ENCODE peak calls at places on chromosomes 11 and 22, in seven cellular contexts. O is lower lobe of right lung; X is keratinocyte; I is progenitor cell of endocrine pancreas; C is stomach; E is fibroblast of lung; D is CD4-positive, alpha-beta T cell. H is an unnamed sample.

GRCh38 chr11:1030556-1030955 is 6.0 kb downstream of the MUC6 start:
- DNase-seq in O (no peak), X (no peak), I (no peak), C (no peak), E (no peak), D (no peak), H (no peak)

GRCh38 chr11:128343870-128344269 is 243.5 kb downstream of the ETS1 start:
- DNase-seq in O (no peak), X (no peak), I (no peak), C (no peak), E (no peak), D (no peak), H (no peak)

GRCh38 chr22:20205964-20206708 is 55.3 kb upstream of the CCDC188 start:
- DNase-seq in O (peak), X (peak), I (no peak), C (peak), E (peak), D (peak), H (no peak)

GRCh38 chr11:129374081-129374992 is 1.3 kb upstream of the BARX2 start:
- DNase-seq in O (no peak), X (no peak), I (no peak), C (no peak), E (no peak), D (no peak), H (no peak)

GRCh38 chr11:1000357-1000982 is 36.0 kb downstream of the MUC6 start:
- DNase-seq in O (no peak), X (no peak), I (no peak), C (no peak), E (no peak), D (no peak), H (no peak)

GRCh38 chr11:76515494-76515893 is 70.7 kb downstream of the EMSY start:
- DNase-seq in O (no peak), X (no peak), I (no peak), C (no peak), E (no peak), D (no peak), H (no peak)

GRCh38 chr22:44151661-44152060 is 29.1 kb upstream of the PARVG start:
- DNase-seq in O (no peak), X (no peak), I (no peak), C (no peak), E (peak), D (no peak), H (no peak)

GRCh38 chr11:75667831-75668507 is 869 bp downstream of the MAP6 start:
- DNase-seq in O (peak), X (no peak), I (peak), C (peak), E (peak), D (no peak), H (peak)

GRCh38 chr11:36375348-36376314 is 79.5 kb downstream of the PRR5L start:
- DNase-seq in O (no peak), X (no peak), I (no peak), C (no peak), E (peak), D (no peak), H (no peak)

GRCh38 chr11:16536513-16536912 is 180.2 kb upstream of the SOX6 start:
- DNase-seq in O (no peak), X (no peak), I (no peak), C (no peak), E (no peak), D (no peak), H (no peak)

GRCh38 chr11:612961-613300 is 2.8 kb downstream of the IRF7 start:
- DNase-seq in O (no peak), X (no peak), I (no peak), C (no peak), E (no peak), D (no peak), H (no peak)

GRCh38 chr11:130391692-130392091 is 36.7 kb downstream of the ADAMTS8 start:
- DNase-seq in O (no peak), X (no peak), I (no peak), C (no peak), E (no peak), D (no peak), H (no peak)

GRCh38 chr11:130383363-130384168 is 44.8 kb downstream of the ADAMTS8 start:
- DNase-seq in O (no peak), X (no peak), I (no peak), C (no peak), E (peak), D (no peak), H (no peak)

GRCh38 chr11:130390071-130390758 is 38.2 kb downstream of the ADAMTS8 start:
- DNase-seq in O (no peak), X (no peak), I (no peak), C (peak), E (peak), D (no peak), H (no peak)

GRCh38 chr11:130389315-130389935 is 39.0 kb downstream of the ADAMTS8 start:
- DNase-seq in O (no peak), X (no peak), I (no peak), C (no peak), E (no peak), D (no peak), H (no peak)

DNA sequence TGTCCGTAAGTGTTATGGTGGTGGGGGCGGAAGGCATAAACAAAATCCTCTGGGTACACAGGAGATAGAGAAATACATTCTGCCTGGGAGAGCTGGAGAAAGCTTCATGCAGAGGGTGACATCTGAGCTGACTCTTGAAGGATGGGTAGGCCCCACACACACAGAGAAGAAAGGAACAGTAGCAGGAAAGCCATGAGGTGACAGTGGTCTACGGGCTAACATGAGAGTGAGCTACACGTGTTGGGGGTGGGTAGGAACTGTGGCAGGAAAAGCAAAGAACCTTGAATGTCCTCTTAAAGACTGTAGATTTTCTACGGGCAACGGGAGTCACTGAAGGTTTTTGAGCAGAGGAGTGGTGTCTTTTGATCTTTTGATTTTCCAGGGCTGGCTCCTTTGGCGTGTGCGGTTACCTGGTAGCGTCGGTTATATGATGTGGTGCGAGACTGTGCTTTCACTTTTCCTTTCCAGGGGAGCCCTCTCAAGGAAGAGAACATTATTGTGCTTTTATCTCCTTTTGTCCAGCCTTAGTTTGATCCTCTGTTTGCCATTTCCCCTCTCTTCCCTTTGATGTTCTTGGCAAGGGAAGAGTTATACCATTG is 39.7 kb downstream of the ADAMTS8 start:
- DNase-seq in O (no peak), X (no peak), I (no peak), C (no peak), E (no peak), D (no peak), H (no peak)
- TF ChIP-seq CTCF in O (no peak), X (no peak), I (no peak), C (no peak), E (no peak), D (no peak), H (no peak)

GRCh38 chr11:83070878-83071640 is 638 bp downstream of the RAB30 start:
- DNase-seq in O (peak), X (no peak), I (peak), C (no peak), E (no peak), D (no peak), H (peak)
- TF ChIP-seq CTCF in O (no peak), X (no peak), I (no peak), C (no peak), E (no peak), D (no peak), H (no peak)

DNA sequence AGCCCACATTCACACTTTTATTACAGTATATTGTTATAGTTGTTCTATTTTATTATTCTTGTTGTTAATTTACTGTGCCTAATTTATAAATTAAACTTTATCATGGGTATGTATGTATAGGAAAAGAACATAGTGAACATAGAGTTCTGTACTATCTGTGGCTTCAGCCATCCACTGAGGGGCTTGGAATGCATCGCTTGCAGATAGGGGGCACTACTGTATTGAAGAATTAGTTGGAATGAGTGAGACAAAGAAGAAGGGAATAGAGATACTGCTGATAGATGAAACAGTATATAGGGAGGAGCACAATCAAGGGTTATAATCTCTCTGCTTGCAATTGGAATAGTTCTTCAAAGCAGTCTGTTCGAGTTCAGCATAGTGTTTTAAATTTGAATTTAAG is 432.2 kb downstream of the RAB38 start:
- DNase-seq in O (no peak), X (no peak), I (no peak), C (no peak), E (no peak), D (no peak), H (no peak)
- TF ChIP-seq CTCF in O (peak), X (no peak), I (no peak), C (no peak), E (no peak), D (no peak), H (no peak)

GRCh38 chr11:60691636-60692035 is 7.8 kb upstream of the MS4A8 start:
- DNase-seq in O (no peak), X (no peak), I (no peak), C (no peak), E (no peak), D (no peak), H (no peak)
- TF ChIP-seq CTCF in O (no peak), X (no peak), I (no peak), C (no peak), E (no peak), D (no peak), H (no peak)

DNA sequence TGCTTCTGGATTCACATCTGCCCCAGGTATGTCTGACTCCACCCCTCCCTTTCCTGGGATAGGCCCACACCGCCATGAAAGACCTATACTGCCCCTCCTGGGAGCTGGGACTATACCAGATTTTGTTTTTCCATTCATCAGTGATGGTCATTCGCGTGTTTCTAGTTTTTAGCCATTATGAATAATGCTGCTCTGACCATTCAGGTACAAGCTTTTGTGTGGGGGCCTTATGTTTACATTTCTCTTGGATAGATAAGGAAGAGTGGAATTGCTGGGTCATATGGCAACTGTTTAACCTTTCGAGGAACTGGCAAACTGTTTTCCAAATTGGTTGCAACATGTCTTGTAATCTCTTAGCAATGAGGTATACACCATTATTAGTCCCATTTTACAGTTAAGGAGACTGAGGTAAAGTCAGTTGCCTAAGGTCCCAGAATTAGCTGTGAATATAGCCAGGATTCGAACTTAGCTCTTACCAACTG is 1.2 kb upstream of the TBC1D10A start:
- DNase-seq in O (no peak), X (no peak), I (no peak), C (no peak), E (no peak), D (no peak), H (no peak)
- TF ChIP-seq CTCF in O (no peak), X (peak), I (peak), C (no peak), E (no peak), D (no peak), H (no peak)

GRCh38 chr11:105861225-105861624 is 160.8 kb downstream of the MSANTD4 start:
- DNase-seq in O (no peak), X (no peak), I (no peak), C (no peak), E (no peak), D (no peak), H (no peak)
- TF ChIP-seq CTCF in O (no peak), X (no peak), I (peak), C (no peak), E (no peak), D (no peak), H (no peak)

GRCh38 chr11:41659990-41660389 is 200.5 kb upstream of the LRRC4C start:
- DNase-seq in O (no peak), X (no peak), I (no peak), C (no peak), E (peak), D (no peak), H (no peak)

GRCh38 chr11:41665633-41666032 is 206.2 kb upstream of the LRRC4C start:
- DNase-seq in O (no peak), X (no peak), I (no peak), C (no peak), E (peak), D (no peak), H (no peak)

GRCh38 chr11:41660585-41660984 is 201.1 kb upstream of the LRRC4C start:
- DNase-seq in O (no peak), X (no peak), I (no peak), C (no peak), E (no peak), D (no peak), H (no peak)
- TF ChIP-seq CTCF in O (no peak), X (no peak), I (peak), C (no peak), E (no peak), D (no peak), H (peak)

DNA sequence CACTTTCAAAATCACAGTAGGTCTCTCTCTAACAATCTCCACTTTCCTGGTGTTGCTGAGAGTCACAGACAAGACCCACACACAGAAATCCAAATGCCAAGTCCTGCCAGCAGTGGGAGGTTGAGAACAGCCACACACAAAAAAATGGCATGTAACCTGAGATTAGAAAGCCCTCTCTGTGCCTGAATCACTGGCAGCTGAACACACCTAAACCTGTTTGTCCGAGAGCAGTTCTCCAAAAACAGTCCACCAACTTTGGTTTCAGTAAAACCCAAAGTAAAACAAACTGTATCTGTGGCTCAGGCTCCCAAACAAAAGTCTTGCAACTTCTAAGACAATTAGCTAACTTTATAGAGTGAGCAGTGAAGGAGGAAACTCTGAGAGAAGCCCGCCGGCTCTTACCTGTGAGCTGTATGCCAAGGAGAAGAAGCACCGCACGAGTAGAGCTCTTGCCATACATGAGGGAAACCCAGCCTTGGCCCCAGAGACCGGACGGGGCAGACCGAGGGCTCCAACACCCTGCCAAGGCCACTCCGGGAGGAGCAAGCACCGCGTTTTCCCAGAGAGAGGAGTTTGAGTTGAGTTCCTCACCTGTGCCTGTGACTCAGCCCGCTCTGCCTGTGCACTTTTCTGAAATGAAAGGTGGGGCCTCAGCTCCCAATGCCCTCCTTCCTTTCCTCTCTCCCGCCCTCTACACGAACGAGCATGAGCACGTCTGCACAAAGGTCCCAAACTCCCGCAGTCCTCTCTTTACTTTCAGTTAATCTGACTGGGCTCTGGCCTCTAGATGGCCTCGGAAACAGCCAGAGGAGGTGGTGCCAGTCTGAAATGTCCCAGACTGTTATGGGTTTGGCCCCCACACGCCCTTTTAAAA is at the start of gene MPZL2:
- DNase-seq in O (peak), X (peak), I (peak), C (peak), E (no peak), D (peak), H (peak)
- TF ChIP-seq CTCF in O (no peak), X (peak), I (no peak), C (no peak), E (no peak), D (no peak), H (no peak)

GRCh38 chr11:44566952-44567875 is 1.8 kb downstream of the CD82 start:
- DNase-seq in O (no peak), X (no peak), I (no peak), C (no peak), E (no peak), D (no peak), H (no peak)
- TF ChIP-seq CTCF in O (no peak), X (peak), I (no peak), C (no peak), E (peak), D (no peak), H (no peak)

H was measured in glutamatergic neuron.